ENCODE peak calls at places on chromosome 22, in ten cellular contexts. One of them, this sample, is unnamed.

GRCh38 chr22:30943368-30943767 is 25.2 kb downstream of the MORC2 start:
- DNase-seq in naive thymus-derived CD4-positive, alpha-beta T cell: peak; percentile 79
- DNase-seq in ascending aorta: no peak
- DNase-seq in mesenchymal stem cell: no peak
- DNase-seq in endodermal cell: no peak
- DNase-seq in CD8-positive, alpha-beta T cell: peak; percentile 78
- DNase-seq in body of pancreas: no peak
- DNase-seq in MM.1S: no peak
- DNase-seq in aorta: no peak
- DNase-seq in A549: no peak
- DNase-seq in this sample: peak; percentile 83

GRCh38 chr22:48197189-48197690 is 1434.8 kb downstream of the TBC1D22A start:
- DNase-seq in aorta: no peak
- DNase-seq in A549: no peak
- DNase-seq in MM.1S: no peak
- DNase-seq in ascending aorta: no peak
- DNase-seq in body of pancreas: no peak
- DNase-seq in naive thymus-derived CD4-positive, alpha-beta T cell: no peak
- DNase-seq in mesenchymal stem cell: no peak
- DNase-seq in endodermal cell: no peak
- DNase-seq in CD8-positive, alpha-beta T cell: no peak
- DNase-seq in this sample: no peak

GRCh38 chr22:38973289-38974169 is 8.6 kb upstream of the APOBEC3B start:
- DNase-seq in ascending aorta: no peak
- DNase-seq in A549: peak; percentile 58
- DNase-seq in CD8-positive, alpha-beta T cell: peak; percentile 72
- DNase-seq in endodermal cell: peak; percentile 90
- DNase-seq in aorta: peak; percentile 70
- DNase-seq in MM.1S: peak; percentile 74
- DNase-seq in mesenchymal stem cell: peak; percentile 43
- DNase-seq in naive thymus-derived CD4-positive, alpha-beta T cell: peak; percentile 51
- DNase-seq in body of pancreas: peak; percentile 66
- DNase-seq in this sample: peak; percentile 53

GRCh38 chr22:31861226-31861840 is 83.0 kb upstream of the YWHAH start:
- DNase-seq in MM.1S: no peak
- DNase-seq in CD8-positive, alpha-beta T cell: no peak
- DNase-seq in aorta: no peak
- DNase-seq in A549: no peak
- DNase-seq in body of pancreas: no peak
- DNase-seq in naive thymus-derived CD4-positive, alpha-beta T cell: no peak
- DNase-seq in endodermal cell: no peak
- DNase-seq in ascending aorta: no peak
- DNase-seq in mesenchymal stem cell: peak; percentile 22
- DNase-seq in this sample: no peak

GRCh38 chr22:48890693-48891554 is 936.7 kb downstream of the BRD1 start:
- DNase-seq in A549: no peak
- DNase-seq in naive thymus-derived CD4-positive, alpha-beta T cell: no peak
- DNase-seq in MM.1S: no peak
- DNase-seq in endodermal cell: no peak
- DNase-seq in aorta: peak; percentile 30
- DNase-seq in body of pancreas: no peak
- DNase-seq in CD8-positive, alpha-beta T cell: peak; percentile 35
- DNase-seq in ascending aorta: no peak
- DNase-seq in mesenchymal stem cell: no peak
- DNase-seq in this sample: no peak

GRCh38 chr22:28594784-28595324 is 84.8 kb downstream of the TTC28 start:
- DNase-seq in body of pancreas: no peak
- DNase-seq in A549: peak; percentile 9
- DNase-seq in aorta: no peak
- DNase-seq in ascending aorta: no peak
- DNase-seq in CD8-positive, alpha-beta T cell: no peak
- DNase-seq in naive thymus-derived CD4-positive, alpha-beta T cell: peak; percentile 56
- DNase-seq in MM.1S: peak; percentile 66
- DNase-seq in endodermal cell: no peak
- DNase-seq in mesenchymal stem cell: peak; percentile 68
- DNase-seq in this sample: no peak

GRCh38 chr22:48756146-48757111 is 1071.2 kb downstream of the BRD1 start:
- DNase-seq in endodermal cell: peak; percentile 35
- DNase-seq in MM.1S: no peak
- DNase-seq in CD8-positive, alpha-beta T cell: peak; percentile 27
- DNase-seq in A549: no peak
- DNase-seq in naive thymus-derived CD4-positive, alpha-beta T cell: no peak
- DNase-seq in mesenchymal stem cell: no peak
- DNase-seq in aorta: peak; percentile 67
- DNase-seq in body of pancreas: no peak
- DNase-seq in ascending aorta: no peak
- DNase-seq in this sample: no peak

GRCh38 chr22:17086750-17087149 is 1.9 kb downstream of the IL17RA start:
- DNase-seq in aorta: peak; percentile 51
- DNase-seq in mesenchymal stem cell: no peak
- DNase-seq in endodermal cell: peak; percentile 41
- DNase-seq in ascending aorta: no peak
- DNase-seq in CD8-positive, alpha-beta T cell: no peak
- DNase-seq in naive thymus-derived CD4-positive, alpha-beta T cell: peak; percentile 39
- DNase-seq in MM.1S: no peak
- DNase-seq in body of pancreas: no peak
- DNase-seq in A549: no peak
- DNase-seq in this sample: peak; percentile 5

GRCh38 chr22:41676134-41676533 is 12.5 kb downstream of the SNU13 start:
- DNase-seq in endodermal cell: no peak
- DNase-seq in naive thymus-derived CD4-positive, alpha-beta T cell: no peak
- DNase-seq in MM.1S: no peak
- DNase-seq in aorta: no peak
- DNase-seq in CD8-positive, alpha-beta T cell: no peak
- DNase-seq in ascending aorta: no peak
- DNase-seq in mesenchymal stem cell: no peak
- DNase-seq in A549: no peak
- DNase-seq in body of pancreas: no peak
- DNase-seq in this sample: no peak

GRCh38 chr22:39985383-39986045 is 9.2 kb upstream of the FAM83F start:
- DNase-seq in mesenchymal stem cell: no peak
- DNase-seq in body of pancreas: no peak
- DNase-seq in MM.1S: no peak
- DNase-seq in naive thymus-derived CD4-positive, alpha-beta T cell: peak; percentile 41
- DNase-seq in endodermal cell: no peak
- DNase-seq in A549: no peak
- DNase-seq in CD8-positive, alpha-beta T cell: peak; percentile 56
- DNase-seq in ascending aorta: no peak
- DNase-seq in aorta: no peak
- DNase-seq in this sample: no peak

GRCh38 chr22:19825016-19825339 is 29.7 kb downstream of the GNB1L start:
- DNase-seq in A549: no peak
- DNase-seq in MM.1S: no peak
- DNase-seq in endodermal cell: no peak
- DNase-seq in aorta: no peak
- DNase-seq in body of pancreas: peak; percentile 5
- DNase-seq in ascending aorta: no peak
- DNase-seq in CD8-positive, alpha-beta T cell: peak; percentile 41
- DNase-seq in mesenchymal stem cell: no peak
- DNase-seq in naive thymus-derived CD4-positive, alpha-beta T cell: no peak
- DNase-seq in this sample: no peak

GRCh38 chr22:23281406-23282088 is 101.2 kb downstream of the BCR start:
- DNase-seq in aorta: peak; percentile 97
- DNase-seq in mesenchymal stem cell: peak; percentile 68
- DNase-seq in CD8-positive, alpha-beta T cell: peak; percentile 88
- DNase-seq in ascending aorta: peak; percentile 59
- DNase-seq in MM.1S: peak; percentile 77
- DNase-seq in A549: peak; percentile 64
- DNase-seq in endodermal cell: peak; percentile 97
- DNase-seq in body of pancreas: peak; percentile 86
- DNase-seq in naive thymus-derived CD4-positive, alpha-beta T cell: peak; percentile 74
- DNase-seq in this sample: peak; percentile 70

GRCh38 chr22:31828739-31829138 is 74.9 kb downstream of the DEPDC5 start:
- DNase-seq in endodermal cell: no peak
- DNase-seq in A549: no peak
- DNase-seq in mesenchymal stem cell: peak; percentile 75
- DNase-seq in naive thymus-derived CD4-positive, alpha-beta T cell: no peak
- DNase-seq in aorta: no peak
- DNase-seq in MM.1S: no peak
- DNase-seq in ascending aorta: no peak
- DNase-seq in CD8-positive, alpha-beta T cell: no peak
- DNase-seq in body of pancreas: no peak
- DNase-seq in this sample: no peak

GRCh38 chr22:42304021-42304790 is 33.8 kb upstream of the TCF20 start:
- DNase-seq in mesenchymal stem cell: no peak
- DNase-seq in endodermal cell: no peak
- DNase-seq in A549: no peak
- DNase-seq in ascending aorta: no peak
- DNase-seq in CD8-positive, alpha-beta T cell: no peak
- DNase-seq in body of pancreas: no peak
- DNase-seq in aorta: no peak
- DNase-seq in naive thymus-derived CD4-positive, alpha-beta T cell: no peak
- DNase-seq in MM.1S: no peak
- DNase-seq in this sample: no peak

GRCh38 chr22:40128989-40129388 is 48.7 kb upstream of the TNRC6B start:
- DNase-seq in MM.1S: peak; percentile 91
- DNase-seq in ascending aorta: no peak
- DNase-seq in CD8-positive, alpha-beta T cell: no peak
- DNase-seq in naive thymus-derived CD4-positive, alpha-beta T cell: no peak
- DNase-seq in mesenchymal stem cell: no peak
- DNase-seq in A549: no peak
- DNase-seq in body of pancreas: no peak
- DNase-seq in aorta: no peak
- DNase-seq in endodermal cell: no peak
- DNase-seq in this sample: no peak

GRCh38 chr22:24883426-24883825 is 63.1 kb downstream of the LHFPL7 start:
- DNase-seq in body of pancreas: no peak
- DNase-seq in aorta: no peak
- DNase-seq in MM.1S: no peak
- DNase-seq in A549: no peak
- DNase-seq in CD8-positive, alpha-beta T cell: no peak
- DNase-seq in endodermal cell: no peak
- DNase-seq in mesenchymal stem cell: no peak
- DNase-seq in ascending aorta: no peak
- DNase-seq in naive thymus-derived CD4-positive, alpha-beta T cell: no peak
- DNase-seq in this sample: no peak

DNA sequence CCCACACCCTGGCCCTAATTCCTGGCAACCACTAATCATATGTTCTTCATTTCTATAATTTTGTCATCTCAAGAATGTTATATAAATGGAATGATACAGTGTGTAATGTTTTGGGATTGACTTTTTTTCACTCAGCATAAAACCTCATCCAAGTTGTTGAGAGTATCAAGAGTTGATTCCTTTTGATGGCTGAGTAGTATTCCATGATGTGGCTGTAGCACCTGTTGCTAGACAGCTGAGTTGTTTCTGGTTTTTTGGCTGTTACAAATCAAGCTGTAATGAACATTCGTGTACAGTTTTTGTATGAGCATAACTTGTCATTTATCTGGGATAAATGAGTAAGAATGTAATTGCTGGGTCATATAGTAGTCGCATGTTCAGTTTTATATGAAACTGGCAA is 59.2 kb downstream of the LHFPL7 start:
- DNase-seq in ascending aorta: no peak
- DNase-seq in mesenchymal stem cell: no peak
- DNase-seq in CD8-positive, alpha-beta T cell: no peak
- DNase-seq in body of pancreas: no peak
- DNase-seq in A549: no peak
- DNase-seq in naive thymus-derived CD4-positive, alpha-beta T cell: no peak
- DNase-seq in aorta: no peak
- DNase-seq in MM.1S: no peak
- DNase-seq in endodermal cell: no peak
- DNase-seq in this sample: no peak
- H3K4me1 ChIP-seq in ascending aorta: no peaks in the 10 kb centered on the region
- H3K4me1 ChIP-seq in mesenchymal stem cell: no peaks in the 10 kb centered on the region
- H3K4me1 ChIP-seq in CD8-positive, alpha-beta T cell: no peaks in the 10 kb centered on the region
- H3K4me1 ChIP-seq in body of pancreas: no peaks in the 10 kb centered on the region
- H3K4me1 ChIP-seq in A549: no peaks in the 10 kb centered on the region
- H3K4me1 ChIP-seq in naive thymus-derived CD4-positive, alpha-beta T cell: no peaks in the 10 kb centered on the region
- H3K4me1 ChIP-seq in aorta: no peaks in the 10 kb centered on the region
- H3K4me1 ChIP-seq in MM.1S: no peaks in the 10 kb centered on the region
- H3K4me1 ChIP-seq in endodermal cell: no peaks in the 10 kb centered on the region
- H3K4me1 ChIP-seq in this sample: no peaks in the 10 kb centered on the region

GRCh38 chr22:27114186-27114585 is 456.8 kb downstream of the MIAT start:
- DNase-seq in CD8-positive, alpha-beta T cell: no peak
- DNase-seq in MM.1S: no peak
- DNase-seq in aorta: no peak
- DNase-seq in ascending aorta: no peak
- DNase-seq in body of pancreas: no peak
- DNase-seq in mesenchymal stem cell: no peak
- DNase-seq in endodermal cell: no peak
- DNase-seq in A549: no peak
- DNase-seq in naive thymus-derived CD4-positive, alpha-beta T cell: no peak
- DNase-seq in this sample: no peak
- H3K4me1 ChIP-seq in CD8-positive, alpha-beta T cell: no peaks in the 10 kb centered on the region
- H3K4me1 ChIP-seq in MM.1S: no peaks in the 10 kb centered on the region
- H3K4me1 ChIP-seq in aorta: peaks cover 3% of the 10 kb centered on the region
- H3K4me1 ChIP-seq in ascending aorta: no peaks in the 10 kb centered on the region
- H3K4me1 ChIP-seq in body of pancreas: peaks cover 34% of the 10 kb centered on the region
- H3K4me1 ChIP-seq in mesenchymal stem cell: peaks cover 24% of the 10 kb centered on the region
- H3K4me1 ChIP-seq in endodermal cell: peaks cover 8% of the 10 kb centered on the region
- H3K4me1 ChIP-seq in A549: peaks cover 75% of the 10 kb centered on the region
- H3K4me1 ChIP-seq in naive thymus-derived CD4-positive, alpha-beta T cell: no peaks in the 10 kb centered on the region
- H3K4me1 ChIP-seq in this sample: no peaks in the 10 kb centered on the region

GRCh38 chr22:44026066-44026629 is 2.0 kb downstream of the PARVB start:
- DNase-seq in naive thymus-derived CD4-positive, alpha-beta T cell: no peak
- DNase-seq in ascending aorta: no peak
- DNase-seq in endodermal cell: no peak
- DNase-seq in MM.1S: no peak
- DNase-seq in aorta: peak; percentile 76
- DNase-seq in body of pancreas: no peak
- DNase-seq in A549: no peak
- DNase-seq in mesenchymal stem cell: no peak
- DNase-seq in CD8-positive, alpha-beta T cell: no peak
- DNase-seq in this sample: no peak
- H3K4me1 ChIP-seq in naive thymus-derived CD4-positive, alpha-beta T cell: peaks cover 9% of the 10 kb centered on the region
- H3K4me1 ChIP-seq in ascending aorta: no peaks in the 10 kb centered on the region
- H3K4me1 ChIP-seq in endodermal cell: no peaks in the 10 kb centered on the region
- H3K4me1 ChIP-seq in MM.1S: peaks cover 10% of the 10 kb centered on the region
- H3K4me1 ChIP-seq in aorta: no peaks in the 10 kb centered on the region
- H3K4me1 ChIP-seq in body of pancreas: peaks cover 23% of the 10 kb centered on the region
- H3K4me1 ChIP-seq in A549: peaks cover 39% of the 10 kb centered on the region
- H3K4me1 ChIP-seq in mesenchymal stem cell: peaks cover 14% of the 10 kb centered on the region
- H3K4me1 ChIP-seq in CD8-positive, alpha-beta T cell: peaks cover 20% of the 10 kb centered on the region
- H3K4me1 ChIP-seq in this sample: peaks cover 42% of the 10 kb centered on the region

DNA sequence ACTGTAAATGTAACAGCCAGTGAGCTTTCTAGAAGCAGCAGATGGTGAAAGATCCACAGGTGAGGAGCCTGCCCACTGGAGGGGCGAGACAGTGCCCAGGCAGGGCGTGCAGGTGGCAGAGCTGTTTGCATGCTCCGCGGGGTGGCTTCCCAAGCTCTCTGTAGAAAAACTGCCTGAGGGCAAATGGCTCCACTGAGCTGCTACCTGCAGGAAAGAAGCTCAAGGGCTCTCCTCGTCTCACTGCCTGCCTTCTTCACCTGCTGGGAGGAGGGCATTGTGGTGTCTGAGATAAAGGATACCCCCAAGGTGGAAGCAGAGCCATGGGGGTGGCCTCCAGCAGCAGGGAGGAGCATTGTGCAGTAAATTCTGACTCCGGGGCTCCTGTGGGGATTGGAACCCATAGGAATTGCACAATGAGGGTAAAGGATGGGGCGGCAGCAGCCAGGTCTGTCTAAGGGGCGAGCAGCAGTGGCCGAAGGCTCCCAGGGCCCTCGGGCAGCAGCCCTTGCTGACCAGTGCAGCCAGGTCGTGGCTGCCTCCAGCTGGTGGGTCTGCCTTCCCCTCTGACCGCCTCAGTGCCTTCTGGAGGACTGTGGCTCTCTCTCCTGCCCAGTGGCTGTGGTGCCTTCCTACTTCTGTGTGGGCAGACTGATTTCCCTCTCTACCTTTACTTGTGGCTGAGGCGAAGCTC is 28.0 kb upstream of the CABP7 start:
- DNase-seq in mesenchymal stem cell: no peak
- DNase-seq in MM.1S: no peak
- DNase-seq in body of pancreas: no peak
- DNase-seq in CD8-positive, alpha-beta T cell: no peak
- DNase-seq in aorta: no peak
- DNase-seq in ascending aorta: no peak
- DNase-seq in endodermal cell: peak; percentile 70
- DNase-seq in A549: no peak
- DNase-seq in naive thymus-derived CD4-positive, alpha-beta T cell: no peak
- DNase-seq in this sample: no peak
- H3K4me1 ChIP-seq in mesenchymal stem cell: peaks cover 19% of the 10 kb centered on the region
- H3K4me1 ChIP-seq in MM.1S: no peaks in the 10 kb centered on the region
- H3K4me1 ChIP-seq in body of pancreas: no peaks in the 10 kb centered on the region
- H3K4me1 ChIP-seq in CD8-positive, alpha-beta T cell: no peaks in the 10 kb centered on the region
- H3K4me1 ChIP-seq in aorta: no peaks in the 10 kb centered on the region
- H3K4me1 ChIP-seq in ascending aorta: no peaks in the 10 kb centered on the region
- H3K4me1 ChIP-seq in endodermal cell: peaks cover 18% of the 10 kb centered on the region
- H3K4me1 ChIP-seq in A549: no peaks in the 10 kb centered on the region
- H3K4me1 ChIP-seq in naive thymus-derived CD4-positive, alpha-beta T cell: peaks cover 5% of the 10 kb centered on the region
- H3K4me1 ChIP-seq in this sample: no peaks in the 10 kb centered on the region

This sample was measured in CD4-positive, alpha-beta memory T cell.